ENCODE peak calls at places on chromosomes 6 and 20, in seven cellular contexts. Q, D, U, I, E, M and T are unnamed samples.

GRCh38 chr20:11431613-11432012 is 486.1 kb upstream of the BTBD3 start:
- DNase-seq in E (no peak), U (no peak), D (no peak), M (no peak), I (no peak), Q (no peak), T (no peak)

GRCh38 chr6:143112084-143112768 is 51.5 kb downstream of the AIG1 start:
- DNase-seq in D (no peak), I (no peak), Q (no peak), E (no peak), U (no peak), M (no peak), T (no peak)

GRCh38 chr6:7723041-7723447 is 2.9 kb upstream of the BMP6 start:
- DNase-seq in I (peak), M (peak), D (peak), U (peak), Q (peak), E (peak), T (peak)

GRCh38 chr20:58519940-58520712 is 4.9 kb upstream of the APCDD1L start:
- DNase-seq in U (peak), E (no peak), M (no peak), Q (no peak), D (no peak), I (no peak), T (no peak)

GRCh38 chr6:138972226-138972665 is 15.8 kb downstream of the REPS1 start:
- DNase-seq in I (peak), M (no peak), Q (no peak), D (no peak), U (no peak), E (peak), T (no peak)

GRCh38 chr20:57080796-57081195 is 185.6 kb downstream of the BMP7 start:
- DNase-seq in U (no peak), Q (no peak), E (no peak), I (peak), D (no peak), M (peak), T (peak)

GRCh38 chr20:61454053-61454452 is 202.0 kb downstream of the CDH4 start:
- DNase-seq in I (peak), M (no peak), E (peak), U (no peak), Q (no peak), D (no peak), T (no peak)

GRCh38 chr6:52553158-52553557 is 23.7 kb downstream of the TRAM2 start:
- DNase-seq in Q (no peak), I (no peak), D (no peak), U (no peak), M (no peak), E (no peak), T (no peak)

GRCh38 chr20:4401601-4402000 is 320.1 kb upstream of the PRND start:
- DNase-seq in I (no peak), D (no peak), U (no peak), M (peak), Q (no peak), E (peak), T (no peak)

GRCh38 chr6:148462203-148462602 is 119.6 kb downstream of the SASH1 start:
- DNase-seq in Q (no peak), I (peak), E (peak), M (no peak), D (no peak), U (no peak), T (no peak)

GRCh38 chr20:6501061-6501460 is 266.4 kb upstream of the BMP2 start:
- DNase-seq in U (no peak), M (no peak), E (peak), Q (no peak), D (no peak), I (peak), T (no peak)

GRCh38 chr6:109393882-109394281 is 11.6 kb upstream of the CD164 start:
- DNase-seq in D (no peak), Q (no peak), U (no peak), M (no peak), E (peak), I (peak), T (peak)
- H4K8ac ChIP-seq in D (no peak), Q (no peak), U (no peak), M (no peak), E (no peak), I (no peak), T (no peak)

GRCh38 chr6:132087391-132087790 is 136.2 kb upstream of the CCN2 start:
- DNase-seq in M (no peak), I (peak), U (no peak), E (no peak), Q (no peak), D (no peak), T (no peak)

GRCh38 chr6:132085731-132086130 is 134.6 kb upstream of the CCN2 start:
- DNase-seq in Q (no peak), I (peak), M (no peak), D (no peak), E (no peak), U (no peak), T (peak)

GRCh38 chr6:132089173-132089572 is 138.0 kb upstream of the CCN2 start:
- DNase-seq in U (no peak), M (no peak), Q (no peak), E (no peak), I (no peak), D (no peak), T (no peak)

GRCh38 chr6:132084811-132085509 is 133.8 kb upstream of the CCN2 start:
- DNase-seq in I (peak), U (no peak), Q (no peak), E (peak), D (no peak), M (peak), T (peak)

GRCh38 chr6:132088150-132088549 is 137.0 kb upstream of the CCN2 start:
- DNase-seq in M (no peak), Q (no peak), E (no peak), D (no peak), U (no peak), I (no peak), T (no peak)
- H4K8ac ChIP-seq in M (no peak), Q (no peak), E (peak), D (no peak), U (no peak), I (no peak), T (no peak)

GRCh38 chr6:127216821-127217789 is 49.6 kb upstream of the RNF146 start:
- DNase-seq in U (no peak), I (no peak), Q (no peak), M (no peak), E (no peak), D (no peak), T (no peak)

GRCh38 chr6:127215931-127216330 is 50.7 kb upstream of the RNF146 start:
- DNase-seq in Q (no peak), I (no peak), D (no peak), U (no peak), E (no peak), M (no peak), T (no peak)

GRCh38 chr6:127222418-127222817 is 44.2 kb upstream of the RNF146 start:
- DNase-seq in E (no peak), D (no peak), M (no peak), Q (no peak), U (no peak), I (no peak), T (no peak)

GRCh38 chr6:127221201-127221600 is 45.5 kb upstream of the RNF146 start:
- DNase-seq in I (no peak), D (no peak), Q (no peak), M (no peak), E (no peak), U (no peak), T (no peak)

GRCh38 chr6:127219869-127220268 is 46.8 kb upstream of the RNF146 start:
- DNase-seq in Q (no peak), E (no peak), I (no peak), U (no peak), D (no peak), M (no peak), T (no peak)
- H4K8ac ChIP-seq in Q (no peak), E (no peak), I (no peak), U (no peak), D (no peak), M (no peak), T (no peak)

GRCh38 chr20:2133318-2134183 is 31.9 kb downstream of the STK35 start:
- DNase-seq in D (peak), M (peak), I (peak), U (no peak), Q (no peak), E (peak), T (peak)
- H4K8ac ChIP-seq in D (no peak), M (no peak), I (no peak), U (no peak), Q (no peak), E (no peak), T (peak)